ENCODE peak calls at places on chromosomes 12 and 14, in four cellular contexts. One of them, this sample, is unnamed.

GRCh38 chr12:6264402-6265037 is 46.0 kb upstream of the PLEKHG6 start:
- DNase-seq in CMK: no peak
- DNase-seq in T-helper 9 cell: no peak
- DNase-seq in NCI-H1092 treated with DMSO at 0.1 percent for 48 hours: no peak
- DNase-seq in this sample: no peak

GRCh38 chr12:6224550-6224949 is 24.4 kb downstream of the CD9 start:
- DNase-seq in CMK: no peak
- DNase-seq in NCI-H1092 treated with DMSO at 0.1 percent for 48 hours: no peak
- DNase-seq in T-helper 9 cell: no peak
- DNase-seq in this sample: peak; percentile 84

GRCh38 chr14:68518910-68519686 is 273.8 kb downstream of the ZFP36L1 start:
- DNase-seq in T-helper 9 cell: no peak
- DNase-seq in CMK: no peak
- DNase-seq in NCI-H1092 treated with DMSO at 0.1 percent for 48 hours: no peak
- DNase-seq in this sample: no peak

GRCh38 chr14:56002316-56002715 is 115.9 kb upstream of the PELI2 start:
- DNase-seq in NCI-H1092 treated with DMSO at 0.1 percent for 48 hours: peak; percentile 35
- DNase-seq in CMK: no peak
- DNase-seq in T-helper 9 cell: no peak
- DNase-seq in this sample: no peak

GRCh38 chr14:64804754-64805260 is 74.9 kb downstream of the SPTB start:
- DNase-seq in CMK: no peak
- DNase-seq in T-helper 9 cell: no peak
- DNase-seq in NCI-H1092 treated with DMSO at 0.1 percent for 48 hours: no peak
- DNase-seq in this sample: no peak

GRCh38 chr12:113092478-113093408 is 36.2 kb downstream of the DTX1 start:
- DNase-seq in T-helper 9 cell: no peak
- DNase-seq in NCI-H1092 treated with DMSO at 0.1 percent for 48 hours: no peak
- DNase-seq in CMK: no peak
- DNase-seq in this sample: no peak

GRCh38 chr14:97196336-97196735 is 399.2 kb downstream of the VRK1 start:
- DNase-seq in CMK: no peak
- DNase-seq in T-helper 9 cell: no peak
- DNase-seq in NCI-H1092 treated with DMSO at 0.1 percent for 48 hours: no peak
- DNase-seq in this sample: no peak

GRCh38 chr12:116771651-116772050 is 33.5 kb downstream of the RNFT2 start:
- DNase-seq in CMK: no peak
- DNase-seq in T-helper 9 cell: no peak
- DNase-seq in NCI-H1092 treated with DMSO at 0.1 percent for 48 hours: no peak
- DNase-seq in this sample: no peak

GRCh38 chr12:64687816-64688599 is 71.2 kb downstream of the GNS start:
- DNase-seq in T-helper 9 cell: no peak
- DNase-seq in NCI-H1092 treated with DMSO at 0.1 percent for 48 hours: no peak
- DNase-seq in CMK: no peak
- DNase-seq in this sample: no peak

GRCh38 chr14:55556929-55557623 is 22.9 kb upstream of the KTN1 start:
- DNase-seq in T-helper 9 cell: no peak
- DNase-seq in CMK: no peak
- DNase-seq in NCI-H1092 treated with DMSO at 0.1 percent for 48 hours: peak; percentile 43
- DNase-seq in this sample: peak; percentile 11

GRCh38 chr12:47900101-47900479 is 4.7 kb downstream of the VDR start:
- DNase-seq in CMK: no peak
- DNase-seq in T-helper 9 cell: no peak
- DNase-seq in NCI-H1092 treated with DMSO at 0.1 percent for 48 hours: no peak
- DNase-seq in this sample: no peak

GRCh38 chr12:66456622-66457021 is 154.3 kb downstream of the HELB start:
- DNase-seq in NCI-H1092 treated with DMSO at 0.1 percent for 48 hours: no peak
- DNase-seq in T-helper 9 cell: no peak
- DNase-seq in CMK: no peak
- DNase-seq in this sample: no peak

GRCh38 chr12:105522166-105522825 is 191.8 kb downstream of the C12orf75 start:
- DNase-seq in T-helper 9 cell: no peak
- DNase-seq in NCI-H1092 treated with DMSO at 0.1 percent for 48 hours: no peak
- DNase-seq in CMK: no peak
- DNase-seq in this sample: no peak

GRCh38 chr12:106673151-106673550 is 90.3 kb downstream of the RFX4 start:
- DNase-seq in NCI-H1092 treated with DMSO at 0.1 percent for 48 hours: peak; percentile 34
- DNase-seq in T-helper 9 cell: no peak
- DNase-seq in CMK: no peak
- DNase-seq in this sample: no peak

GRCh38 chr12:89770391-89770790 is 61.8 kb upstream of the ATP2B1 start:
- DNase-seq in T-helper 9 cell: no peak
- DNase-seq in NCI-H1092 treated with DMSO at 0.1 percent for 48 hours: no peak
- DNase-seq in CMK: no peak
- DNase-seq in this sample: no peak

GRCh38 chr14:65019944-65020566 is 33.4 kb downstream of the FNTB start:
- DNase-seq in NCI-H1092 treated with DMSO at 0.1 percent for 48 hours: peak; percentile 66
- DNase-seq in T-helper 9 cell: no peak
- DNase-seq in CMK: peak; percentile 41
- DNase-seq in this sample: no peak

GRCh38 chr14:104359969-104360442 is 219.6 kb upstream of the C14orf180 start:
- DNase-seq in NCI-H1092 treated with DMSO at 0.1 percent for 48 hours: no peak
- DNase-seq in CMK: no peak
- DNase-seq in T-helper 9 cell: no peak
- DNase-seq in this sample: no peak

GRCh38 chr12:27193854-27194544 is 50.1 kb upstream of the STK38L start:
- DNase-seq in NCI-H1092 treated with DMSO at 0.1 percent for 48 hours: no peak
- DNase-seq in CMK: no peak
- DNase-seq in T-helper 9 cell: no peak
- DNase-seq in this sample: no peak

GRCh38 chr12:14654416-14654815 is 42.0 kb downstream of the GUCY2C start:
- DNase-seq in NCI-H1092 treated with DMSO at 0.1 percent for 48 hours: no peak
- DNase-seq in T-helper 9 cell: no peak
- DNase-seq in CMK: no peak
- DNase-seq in this sample: no peak

GRCh38 chr14:33901429-33902155 is 49.3 kb downstream of the EGLN3 start:
- DNase-seq in T-helper 9 cell: no peak
- DNase-seq in CMK: no peak
- DNase-seq in NCI-H1092 treated with DMSO at 0.1 percent for 48 hours: no peak
- DNase-seq in this sample: no peak

GRCh38 chr12:32353540-32353939 is 45.8 kb upstream of the FGD4 start:
- DNase-seq in T-helper 9 cell: no peak
- DNase-seq in NCI-H1092 treated with DMSO at 0.1 percent for 48 hours: no peak
- DNase-seq in CMK: no peak
- DNase-seq in this sample: no peak

GRCh38 chr12:126425264-126425663 is 1360.0 kb downstream of the AACS start:
- DNase-seq in NCI-H1092 treated with DMSO at 0.1 percent for 48 hours: no peak
- DNase-seq in CMK: no peak
- DNase-seq in T-helper 9 cell: no peak
- DNase-seq in this sample: no peak

GRCh38 chr14:97367278-97367677 is 570.1 kb downstream of the VRK1 start:
- DNase-seq in T-helper 9 cell: no peak
- DNase-seq in NCI-H1092 treated with DMSO at 0.1 percent for 48 hours: no peak
- DNase-seq in CMK: no peak
- DNase-seq in this sample: no peak

GRCh38 chr12:18549598-18549997 is 188.2 kb downstream of the PLCZ1 start:
- DNase-seq in T-helper 9 cell: no peak
- DNase-seq in NCI-H1092 treated with DMSO at 0.1 percent for 48 hours: no peak
- DNase-seq in CMK: no peak
- DNase-seq in this sample: no peak

GRCh38 chr12:103852498-103852992 is 11.5 kb upstream of the NT5DC3 start:
- DNase-seq in CMK: no peak
- DNase-seq in NCI-H1092 treated with DMSO at 0.1 percent for 48 hours: peak; percentile 92
- DNase-seq in T-helper 9 cell: no peak
- DNase-seq in this sample: no peak

GRCh38 chr14:64812412-64812811 is 67.3 kb downstream of the SPTB start:
- DNase-seq in CMK: no peak
- DNase-seq in NCI-H1092 treated with DMSO at 0.1 percent for 48 hours: peak; percentile 20
- DNase-seq in T-helper 9 cell: peak; percentile 34
- DNase-seq in this sample: no peak

GRCh38 chr12:68259318-68259940 is 6.0 kb upstream of the IL22 start:
- DNase-seq in CMK: no peak
- DNase-seq in NCI-H1092 treated with DMSO at 0.1 percent for 48 hours: no peak
- DNase-seq in T-helper 9 cell: no peak
- DNase-seq in this sample: no peak

GRCh38 chr14:64835431-64835830 is 44.3 kb downstream of the SPTB start:
- DNase-seq in CMK: no peak
- DNase-seq in NCI-H1092 treated with DMSO at 0.1 percent for 48 hours: no peak
- DNase-seq in T-helper 9 cell: no peak
- DNase-seq in this sample: no peak

GRCh38 chr14:95104911-95105310 is 52.4 kb downstream of the DICER1 start:
- DNase-seq in T-helper 9 cell: no peak
- DNase-seq in NCI-H1092 treated with DMSO at 0.1 percent for 48 hours: no peak
- DNase-seq in CMK: no peak
- DNase-seq in this sample: no peak

GRCh38 chr14:98189521-98189920 is 1082.5 kb downstream of the BCL11B start:
- DNase-seq in T-helper 9 cell: no peak
- DNase-seq in CMK: no peak
- DNase-seq in NCI-H1092 treated with DMSO at 0.1 percent for 48 hours: no peak
- DNase-seq in this sample: no peak

GRCh38 chr12:6494351-6494743 is 445 bp downstream of the NCAPD2 start:
- DNase-seq in T-helper 9 cell: no peak
- DNase-seq in NCI-H1092 treated with DMSO at 0.1 percent for 48 hours: peak; percentile 41
- DNase-seq in CMK: no peak
- DNase-seq in this sample: no peak

GRCh38 chr12:77299910-77300772 is 234.8 kb upstream of the E2F7 start:
- DNase-seq in CMK: no peak
- DNase-seq in T-helper 9 cell: no peak
- DNase-seq in NCI-H1092 treated with DMSO at 0.1 percent for 48 hours: no peak
- DNase-seq in this sample: no peak

GRCh38 chr12:57216014-57216891 is at the start of gene NXPH4:
- DNase-seq in T-helper 9 cell: peak; percentile 55
- DNase-seq in NCI-H1092 treated with DMSO at 0.1 percent for 48 hours: no peak
- DNase-seq in CMK: no peak
- DNase-seq in this sample: no peak

GRCh38 chr12:56080556-56081138 is 682 bp downstream of the ERBB3 start:
- DNase-seq in CMK: no peak
- DNase-seq in T-helper 9 cell: no peak
- DNase-seq in NCI-H1092 treated with DMSO at 0.1 percent for 48 hours: no peak
- DNase-seq in this sample: no peak

GRCh38 chr14:92253381-92253894 is 69.5 kb upstream of the SLC24A4 start:
- DNase-seq in CMK: no peak
- DNase-seq in NCI-H1092 treated with DMSO at 0.1 percent for 48 hours: peak; percentile 8
- DNase-seq in T-helper 9 cell: no peak
- DNase-seq in this sample: no peak

GRCh38 chr14:69473271-69473670 is 11.3 kb upstream of the PLEKHD1 start:
- DNase-seq in CMK: no peak
- DNase-seq in NCI-H1092 treated with DMSO at 0.1 percent for 48 hours: no peak
- DNase-seq in T-helper 9 cell: no peak
- DNase-seq in this sample: no peak

GRCh38 chr14:45664668-45665356 is 411.8 kb upstream of the MIS18BP1 start:
- DNase-seq in CMK: no peak
- DNase-seq in T-helper 9 cell: no peak
- DNase-seq in NCI-H1092 treated with DMSO at 0.1 percent for 48 hours: no peak
- DNase-seq in this sample: no peak

GRCh38 chr12:89650239-89650638 is 58.4 kb downstream of the ATP2B1 start:
- DNase-seq in CMK: no peak
- DNase-seq in T-helper 9 cell: no peak
- DNase-seq in NCI-H1092 treated with DMSO at 0.1 percent for 48 hours: no peak
- DNase-seq in this sample: no peak

This sample was measured in anterior cingulate cortex.